ENCODE peak calls at places on chromosomes 6 and 20, in ten cellular contexts. U is HL-60, A is AG09319, Z is testis, M is fibroblast of the aortic adventitia, J is activated B cell treated with CpG ODN at 0.5 μM for 24 hours, N is fibroblast of pulmonary artery, K is progenitor cell of endocrine pancreas, F is PC-9, G is AG10803. H is an unnamed sample.

GRCh38 chr6:168225471-168225901 is 94.1 kb downstream of the DACT2 start:
- DNase-seq in M (peak), U (no peak), J (no peak), K (no peak), G (no peak), A (no peak), F (no peak), N (peak), Z (no peak), H (no peak)

GRCh38 chr6:164151161-164151728 is 736.7 kb downstream of the QKI start:
- DNase-seq in U (no peak), N (no peak), F (no peak), Z (peak), K (no peak), J (no peak), A (no peak), M (no peak), G (no peak), H (no peak)

GRCh38 chr20:22797103-22797502 is 212.7 kb upstream of the FOXA2 start:
- DNase-seq in K (no peak), N (no peak), J (no peak), U (no peak), F (peak), A (no peak), Z (no peak), M (no peak), G (no peak), H (no peak)

GRCh38 chr6:41462980-41463930 is 82.9 kb upstream of the FOXP4 start:
- DNase-seq in M (peak), G (peak), Z (peak), U (peak), K (peak), F (peak), A (no peak), J (no peak), N (peak), H (peak)

GRCh38 chr20:61694666-61695065 is 371.0 kb downstream of the TAF4 start:
- DNase-seq in K (no peak), N (no peak), U (no peak), F (no peak), J (no peak), M (no peak), Z (no peak), G (no peak), A (no peak), H (no peak)

GRCh38 chr6:154319231-154319858 is 37.3 kb downstream of the IPCEF1 start:
- DNase-seq in F (no peak), Z (no peak), J (no peak), K (no peak), G (peak), U (no peak), A (peak), N (peak), M (peak), H (peak)

GRCh38 chr20:5024103-5024502 is 22.8 kb upstream of the SLC23A2 start:
- DNase-seq in G (no peak), J (no peak), F (no peak), M (peak), Z (no peak), N (no peak), U (no peak), A (no peak), K (no peak), H (no peak)

GRCh38 chr6:25244865-25245264 is 34.3 kb upstream of the CARMIL1 start:
- DNase-seq in K (no peak), A (no peak), F (no peak), U (no peak), G (no peak), Z (no peak), J (no peak), N (no peak), M (no peak), H (no peak)

GRCh38 chr20:8399963-8400362 is 267.9 kb downstream of the PLCB1 start:
- DNase-seq in Z (no peak), F (no peak), J (no peak), N (no peak), M (no peak), K (no peak), G (no peak), U (peak), A (no peak), H (no peak)

GRCh38 chr6:66662196-66662595 is 955.2 kb upstream of the EYS start:
- DNase-seq in Z (no peak), G (no peak), N (peak), U (no peak), A (no peak), F (no peak), M (peak), J (no peak), K (no peak), H (peak)

GRCh38 chr20:34541917-34542316 is 16.6 kb upstream of the MAP1LC3A start:
- DNase-seq in A (no peak), N (no peak), Z (no peak), F (no peak), U (no peak), K (no peak), G (no peak), J (no peak), M (no peak), H (no peak)

GRCh38 chr20:5215592-5216304 is 88.9 kb downstream of the CDS2 start:
- DNase-seq in Z (no peak), U (no peak), A (peak), K (no peak), M (peak), F (no peak), J (no peak), N (peak), G (peak), H (no peak)

GRCh38 chr6:39218868-39219567 is 10.3 kb downstream of the KCNK5 start:
- DNase-seq in N (no peak), F (no peak), A (no peak), Z (no peak), M (peak), K (no peak), U (peak), G (no peak), J (no peak), H (no peak)

GRCh38 chr6:5745081-5745480 is 261.6 kb downstream of the NRN1 start:
- DNase-seq in F (no peak), G (no peak), K (no peak), M (no peak), U (no peak), Z (no peak), J (no peak), N (no peak), A (no peak), H (no peak)

GRCh38 chr20:24943731-24944130 is 5.3 kb upstream of the CST7 start:
- DNase-seq in U (no peak), Z (no peak), N (no peak), K (no peak), G (no peak), A (no peak), F (no peak), J (no peak), M (no peak), H (no peak)

GRCh38 chr20:51542033-51542893 is at the start of gene NFATC2:
- DNase-seq in Z (peak), U (peak), M (no peak), N (no peak), A (no peak), K (peak), F (no peak), G (no peak), J (peak), H (peak)

GRCh38 chr6:49142422-49143151 is 320.5 kb downstream of the MMUT start:
- DNase-seq in J (no peak), M (no peak), F (no peak), Z (no peak), A (no peak), G (no peak), K (no peak), N (no peak), U (no peak), H (no peak)

GRCh38 chr20:63635431-63636141 is 8.7 kb upstream of the GMEB2 start:
- DNase-seq in K (no peak), M (no peak), F (no peak), U (peak), N (no peak), A (no peak), G (no peak), Z (no peak), J (peak), H (no peak)

GRCh38 chr20:4021905-4022304 is 6.5 kb upstream of the RNF24 start:
- DNase-seq in M (peak), F (no peak), K (no peak), Z (no peak), A (no peak), J (no peak), U (no peak), G (peak), N (peak), H (no peak)

GRCh38 chr20:54318892-54319291 is 111.0 kb downstream of the PFDN4 start:
- DNase-seq in U (no peak), J (no peak), K (no peak), A (no peak), Z (no peak), F (no peak), N (no peak), G (no peak), M (no peak), H (no peak)

GRCh38 chr6:14658909-14659561 is 541.5 kb downstream of the CD83 start:
- DNase-seq in N (peak), Z (no peak), F (no peak), A (no peak), J (no peak), G (peak), M (peak), K (no peak), U (peak), H (no peak)

GRCh38 chr6:30820196-30820595 is 64.1 kb upstream of the DDR1 start:
- DNase-seq in M (peak), N (peak), G (peak), J (no peak), Z (no peak), U (no peak), K (no peak), F (peak), A (peak), H (peak)

GRCh38 chr20:11919571-11919970 is 1.9 kb downstream of the BTBD3 start:
- DNase-seq in A (no peak), Z (no peak), G (no peak), U (no peak), J (no peak), N (no peak), M (no peak), K (no peak), F (no peak), H (no peak)

GRCh38 chr20:33433465-33433864 is 10.1 kb downstream of the SNTA1 start:
- DNase-seq in J (no peak), G (peak), K (no peak), N (no peak), M (no peak), Z (peak), A (no peak), U (no peak), F (no peak), H (no peak)

GRCh38 chr6:159107451-159108260 is 61.5 kb upstream of the FNDC1 start:
- DNase-seq in K (no peak), N (no peak), A (no peak), J (peak), Z (peak), M (no peak), F (no peak), G (no peak), U (no peak), H (no peak)

GRCh38 chr20:13910492-13910891 is 79.9 kb downstream of the SEL1L2 start:
- DNase-seq in Z (no peak), M (peak), G (no peak), F (no peak), U (no peak), K (no peak), N (peak), A (no peak), J (no peak), H (no peak)

GRCh38 chr20:38692436-38693411 is 31.6 kb upstream of the SLC32A1 start:
- DNase-seq in U (peak), N (peak), Z (peak), A (peak), K (peak), J (no peak), M (peak), F (peak), G (peak), H (peak)

GRCh38 chr20:1357921-1358671 is 29.2 kb upstream of the SDCBP2 start:
- DNase-seq in Z (no peak), M (peak), J (no peak), A (no peak), K (no peak), N (peak), G (no peak), F (no peak), U (no peak), H (no peak)

GRCh38 chr6:132973556-132973993 is 159.2 kb downstream of the RPS12 start:
- DNase-seq in K (no peak), A (no peak), U (no peak), F (no peak), J (no peak), M (no peak), G (no peak), N (no peak), Z (no peak), H (no peak)

GRCh38 chr6:29730575-29731126 is 7.4 kb downstream of the HLA-F start:
- DNase-seq in N (no peak), U (no peak), K (no peak), G (no peak), Z (no peak), A (no peak), M (no peak), F (peak), J (no peak), H (no peak)

GRCh38 chr6:29728173-29728879 is 5.1 kb downstream of the HLA-F start:
- DNase-seq in N (no peak), U (no peak), Z (no peak), J (no peak), G (no peak), M (no peak), F (no peak), K (no peak), A (no peak), H (no peak)

GRCh38 chr6:29733057-29733456 is 9.8 kb downstream of the HLA-F start:
- DNase-seq in G (no peak), N (no peak), Z (no peak), F (no peak), M (no peak), K (no peak), A (no peak), J (no peak), U (no peak), H (no peak)

GRCh38 chr6:29729774-29730328 is 6.6 kb downstream of the HLA-F start:
- DNase-seq in U (no peak), G (no peak), Z (no peak), J (no peak), N (no peak), K (no peak), F (peak), A (no peak), M (no peak), H (no peak)

GRCh38 chr6:29731281-29731680 is 8.0 kb downstream of the HLA-F start:
- DNase-seq in K (no peak), N (no peak), Z (no peak), M (no peak), J (no peak), U (no peak), F (peak), G (no peak), A (no peak), H (no peak)
- TF ChIP-seq CTCF in K (no peak), N (no peak), Z (no peak), M (no peak), J (no peak), U (no peak), F (no peak), G (no peak), A (no peak), H (no peak)

GRCh38 chr20:49907405-49908257 is 7.7 kb downstream of the SPATA2 start:
- DNase-seq in Z (no peak), F (no peak), G (no peak), N (no peak), U (no peak), J (no peak), M (no peak), K (no peak), A (no peak), H (no peak)

GRCh38 chr20:49906615-49907154 is 8.6 kb downstream of the SPATA2 start:
- DNase-seq in N (no peak), G (no peak), Z (no peak), A (no peak), U (no peak), M (no peak), F (no peak), K (no peak), J (no peak), H (no peak)

GRCh38 chr20:49910340-49910706 is 5.0 kb downstream of the SPATA2 start:
- DNase-seq in G (no peak), F (no peak), Z (no peak), J (no peak), M (no peak), K (no peak), A (no peak), U (no peak), N (no peak), H (no peak)

GRCh38 chr20:49908258-49908565 is 7.1 kb downstream of the SPATA2 start:
- DNase-seq in N (no peak), G (no peak), A (no peak), J (no peak), U (no peak), M (no peak), K (no peak), F (no peak), Z (no peak), H (no peak)

DNA sequence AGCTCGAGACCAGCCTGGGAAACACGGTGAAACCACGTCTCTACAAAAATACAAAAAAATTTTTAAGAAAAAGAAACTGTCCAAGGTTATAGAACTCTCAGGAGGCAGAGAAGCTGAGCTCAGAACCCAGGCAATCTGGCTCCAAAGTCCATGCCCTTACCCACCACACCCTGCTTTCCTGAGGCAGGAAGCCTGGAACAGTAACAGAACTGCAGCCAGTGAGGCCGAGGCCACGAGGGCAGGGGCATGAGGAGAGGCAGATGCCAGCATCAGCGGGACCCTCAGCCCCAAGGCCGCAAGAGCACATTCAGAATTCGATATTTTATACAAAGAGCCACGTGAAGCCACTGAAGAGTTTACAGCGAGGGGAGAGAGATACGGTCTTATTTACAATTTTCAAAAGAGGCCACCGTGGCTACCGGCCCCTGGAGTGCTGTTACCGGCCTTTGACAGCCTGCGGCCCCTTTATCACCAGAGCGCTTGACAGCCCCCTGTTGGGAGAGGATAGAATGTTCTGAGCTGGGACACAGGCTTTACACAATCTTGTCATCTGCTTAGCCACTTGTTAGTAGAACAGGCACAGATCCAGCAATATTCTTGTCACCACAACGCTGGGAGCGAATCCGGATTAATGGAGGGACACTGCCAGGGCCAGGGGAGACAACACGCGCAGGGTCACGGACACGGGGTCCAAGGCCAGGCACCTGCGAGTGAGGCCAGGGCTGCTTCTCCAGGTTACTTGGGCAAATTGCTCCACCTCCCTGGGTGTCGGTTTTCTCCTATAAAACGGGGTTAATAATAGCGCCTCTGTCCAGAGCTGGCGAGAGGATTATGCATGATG is 5.6 kb downstream of the SPATA2 start:
- DNase-seq in K (no peak), Z (peak), F (no peak), J (no peak), M (no peak), U (no peak), A (no peak), N (no peak), G (no peak), H (peak)
- TF ChIP-seq CTCF in K (peak), Z (peak), F (no peak), J (no peak), M (no peak), U (no peak), A (no peak), N (peak), G (peak), H (peak)

DNA sequence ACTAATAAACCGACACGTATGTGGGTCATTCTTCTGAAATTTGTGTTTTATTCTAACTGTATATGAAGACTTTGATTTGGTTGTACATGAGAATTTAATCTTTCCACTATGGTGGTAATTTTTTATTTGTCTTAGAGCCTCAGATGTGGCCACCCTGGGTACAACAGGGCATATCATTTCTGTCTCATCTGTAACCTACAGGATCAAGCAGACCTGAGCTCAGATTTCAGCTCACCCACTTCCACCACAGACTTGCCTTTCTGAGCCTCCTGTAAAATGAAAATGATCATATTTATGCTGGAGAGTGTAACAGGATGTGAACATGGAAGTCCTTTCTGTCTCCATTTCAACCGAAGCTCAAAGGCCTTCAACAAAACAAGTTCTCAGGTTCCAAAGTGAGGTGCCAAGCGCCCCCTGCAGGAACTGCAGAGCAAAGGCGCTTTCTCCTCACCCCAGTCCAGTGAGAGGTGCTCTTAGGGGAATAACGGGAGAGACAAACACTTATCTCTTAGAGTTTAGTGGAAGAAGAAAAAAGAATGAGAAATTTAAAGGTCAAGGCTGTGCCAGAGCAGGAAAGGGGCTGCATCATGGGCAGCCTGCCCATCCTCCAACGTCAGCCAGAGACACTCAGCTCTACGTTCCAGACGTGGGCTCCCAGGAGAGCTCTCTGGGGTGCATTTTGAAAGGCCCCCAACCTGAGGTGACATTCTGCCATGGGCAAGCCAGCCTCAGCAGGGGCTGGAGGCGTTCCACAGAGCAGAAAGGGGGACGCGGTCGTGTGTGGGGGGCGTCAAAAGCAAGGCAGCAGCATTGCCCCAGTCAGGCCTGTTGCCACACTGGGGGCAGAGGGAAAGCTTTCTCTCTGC is 23.1 kb upstream of the CD24 start:
- DNase-seq in A (peak), N (peak), U (peak), Z (peak), M (peak), J (peak), K (peak), G (peak), F (peak), H (peak)
- TF ChIP-seq CTCF in A (peak), N (peak), U (peak), Z (peak), M (peak), J (peak), K (peak), G (peak), F (peak), H (peak)

DNA sequence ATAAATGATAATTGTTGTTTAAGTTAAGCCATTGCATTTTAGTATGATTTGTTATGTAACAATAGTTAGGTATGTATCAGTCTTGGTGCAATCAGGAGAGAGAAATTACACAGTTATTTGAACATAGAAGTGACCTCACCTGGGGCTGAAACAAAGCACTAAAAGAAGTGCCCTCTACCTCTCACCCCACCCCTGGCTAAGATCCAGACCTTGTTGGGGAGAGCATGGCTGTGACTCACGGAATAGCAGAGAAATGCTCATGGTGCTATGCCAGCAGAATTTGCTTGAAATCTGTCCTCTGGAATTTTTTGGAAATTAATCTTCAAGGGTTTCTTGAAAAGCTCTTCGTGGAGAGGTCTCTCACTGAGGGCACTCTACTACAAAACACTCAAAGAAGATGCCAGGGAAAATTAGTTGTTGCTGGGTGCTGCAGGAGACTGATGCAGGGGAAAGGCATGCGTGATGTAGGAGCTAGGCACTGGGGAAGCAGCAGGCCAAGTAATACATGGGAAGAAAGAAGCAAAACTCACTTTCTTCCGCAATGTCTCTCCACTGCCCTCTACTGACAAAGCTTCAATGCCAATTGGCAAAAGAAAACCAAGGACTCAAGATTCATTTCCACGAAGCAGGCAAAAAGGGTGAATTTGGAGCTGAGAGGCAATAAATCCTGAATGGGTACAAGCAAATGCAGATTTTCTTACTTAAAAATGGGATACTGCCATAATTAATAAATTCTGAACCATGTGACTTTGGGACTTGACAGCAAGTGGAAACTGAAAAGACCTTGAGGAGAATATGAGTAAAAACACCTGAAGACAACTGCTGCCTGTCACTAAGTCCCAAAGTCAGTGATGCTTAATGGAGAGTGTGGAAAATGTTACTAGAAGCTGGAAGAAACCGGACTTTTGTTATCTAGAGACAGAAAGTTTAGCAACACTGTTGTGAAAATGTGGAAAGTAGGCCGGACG is 136.3 kb upstream of the ZNF184 start:
- DNase-seq in K (no peak), Z (no peak), A (no peak), G (peak), F (peak), M (peak), J (no peak), U (peak), N (peak), H (peak)
- TF ChIP-seq CTCF in K (peak), Z (peak), A (peak), G (peak), F (peak), M (peak), J (no peak), U (peak), N (peak), H (peak)